ENCODE peak calls at places on chromosomes 1 and 21, in five cellular contexts. S is tibial nerve, B is H1, N is K562, L is upper lobe of left lung. U is an unnamed sample. For H3K4me1 and H3K27me3, the result is how much of the 10 kb centered on the place peaks cover.

GRCh38 chr1:36751525-36751924 is 268.8 kb upstream of the CSF3R start:
- DNase-seq in L (no peak), S (no peak), N (no peak), B (no peak), U (no peak)

GRCh38 chr1:195740862-195741261 is 867.4 kb downstream of the KCNT2 start:
- DNase-seq in L (no peak), N (no peak), B (no peak), S (no peak), U (no peak)

GRCh38 chr1:235783148-235783776 is 83.4 kb downstream of the LYST start:
- DNase-seq in B (no peak), S (no peak), L (no peak), N (peak), U (no peak)

GRCh38 chr1:69985901-69986439 is 219.4 kb downstream of the LRRC40 start:
- DNase-seq in N (no peak), S (no peak), L (no peak), B (no peak), U (no peak)

GRCh38 chr1:116910379-116911165 is 856 bp downstream of the PTGFRN start:
- DNase-seq in S (peak), N (peak), B (no peak), L (peak), U (peak)

GRCh38 chr1:8908388-8909151 is 30.1 kb upstream of the ENO1 start:
- DNase-seq in S (no peak), N (no peak), L (no peak), B (no peak), U (no peak)

GRCh38 chr1:86409416-86410021 is 13.4 kb upstream of the ODF2L start:
- DNase-seq in S (no peak), B (no peak), N (peak), L (no peak), U (no peak)

GRCh38 chr1:42806593-42806992 is 10.3 kb upstream of the ERMAP start:
- DNase-seq in B (no peak), S (no peak), L (no peak), N (no peak), U (no peak)

GRCh38 chr1:214551436-214552173 is at the start of gene PTPN14:
- DNase-seq in S (peak), N (no peak), L (peak), B (peak), U (peak)

GRCh38 chr1:201624741-201625646 is 86.1 kb downstream of the NAV1 start:
- DNase-seq in S (no peak), N (no peak), B (no peak), L (no peak), U (no peak)

GRCh38 chr21:44441581-44442265 is 13.6 kb upstream of the LRRC3 start:
- DNase-seq in B (no peak), L (peak), S (no peak), N (no peak), U (no peak)

GRCh38 chr1:68101829-68102228 is 51.4 kb upstream of the DIRAS3 start:
- DNase-seq in B (no peak), N (no peak), S (no peak), L (no peak), U (no peak)

GRCh38 chr1:175824079-175824478 is 80.7 kb upstream of the TNR start:
- DNase-seq in S (no peak), N (peak), L (no peak), B (peak), U (no peak)

GRCh38 chr1:172969611-172970010 is 81.1 kb downstream of the TNFSF18 start:
- DNase-seq in S (no peak), L (no peak), B (no peak), N (no peak), U (no peak)

GRCh38 chr1:39969048-39969447 is 14.1 kb downstream of the MFSD2A start:
- DNase-seq in B (no peak), N (no peak), S (no peak), L (no peak), U (no peak)

DNA sequence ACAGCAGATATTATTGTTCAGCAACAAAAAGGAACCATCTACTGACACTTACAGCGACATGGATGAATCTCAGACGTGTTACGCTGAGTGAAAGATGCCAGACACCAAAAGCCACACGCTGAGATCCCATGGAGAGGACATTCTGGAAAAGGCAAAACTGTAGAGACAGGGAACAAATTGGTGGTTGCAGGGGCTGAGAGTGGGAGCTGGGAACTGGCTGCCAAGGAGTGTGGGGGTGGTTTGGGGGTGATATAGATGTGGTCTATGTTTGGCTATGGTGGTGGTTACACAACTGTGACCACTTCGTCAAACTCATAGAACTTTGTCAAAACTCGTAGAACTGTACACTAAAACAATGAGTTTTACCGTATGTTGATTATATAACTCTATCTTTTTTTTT is 57.7 kb downstream of the RIPK4 start:
- DNase-seq in S (no peak), N (no peak), L (no peak), B (no peak), U (no peak)
- H3K4me1 ChIP-seq in S (under half), N (under half), L (under half), B (under half), U (under half)

DNA sequence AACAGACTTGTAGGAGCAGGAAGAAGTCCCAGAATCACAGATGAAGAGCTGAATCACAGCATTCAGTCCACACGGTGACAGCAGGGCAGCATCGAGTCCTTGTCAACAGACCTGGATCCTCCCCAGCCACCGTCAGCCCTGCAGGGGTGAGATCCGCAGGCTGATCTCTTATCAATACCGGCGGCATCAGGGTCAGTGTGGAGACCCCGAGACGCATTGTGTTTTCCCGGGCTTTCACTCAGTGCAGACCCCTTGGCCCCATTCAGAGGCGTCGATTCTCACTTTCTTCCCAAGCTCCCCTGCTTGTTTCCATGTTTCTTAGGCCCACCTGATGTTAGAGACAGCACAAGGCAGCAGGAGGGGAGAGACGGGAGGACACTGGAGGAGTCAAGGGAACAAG is 609.6 kb downstream of the PTPRU start:
- DNase-seq in N (no peak), B (no peak), L (no peak), S (no peak), U (no peak)
- H3K27me3 ChIP-seq in N (under half), B (under half), L (under half), S (under half), U (under half)

GRCh38 chr1:151995774-151996173 is 2.1 kb upstream of the S100A10 start:
- DNase-seq in S (no peak), N (no peak), B (no peak), L (no peak), U (no peak)

GRCh38 chr1:151993084-151993733 is 450 bp downstream of the S100A10 start:
- DNase-seq in B (no peak), S (no peak), N (no peak), L (no peak), U (peak)

GRCh38 chr1:151992345-151993083 is 1.1 kb downstream of the S100A10 start:
- DNase-seq in L (peak), N (peak), S (peak), B (peak), U (peak)

GRCh38 chr1:151994956-151995355 is 1.3 kb upstream of the S100A10 start:
- DNase-seq in L (no peak), B (no peak), S (no peak), N (no peak), U (no peak)

DNA sequence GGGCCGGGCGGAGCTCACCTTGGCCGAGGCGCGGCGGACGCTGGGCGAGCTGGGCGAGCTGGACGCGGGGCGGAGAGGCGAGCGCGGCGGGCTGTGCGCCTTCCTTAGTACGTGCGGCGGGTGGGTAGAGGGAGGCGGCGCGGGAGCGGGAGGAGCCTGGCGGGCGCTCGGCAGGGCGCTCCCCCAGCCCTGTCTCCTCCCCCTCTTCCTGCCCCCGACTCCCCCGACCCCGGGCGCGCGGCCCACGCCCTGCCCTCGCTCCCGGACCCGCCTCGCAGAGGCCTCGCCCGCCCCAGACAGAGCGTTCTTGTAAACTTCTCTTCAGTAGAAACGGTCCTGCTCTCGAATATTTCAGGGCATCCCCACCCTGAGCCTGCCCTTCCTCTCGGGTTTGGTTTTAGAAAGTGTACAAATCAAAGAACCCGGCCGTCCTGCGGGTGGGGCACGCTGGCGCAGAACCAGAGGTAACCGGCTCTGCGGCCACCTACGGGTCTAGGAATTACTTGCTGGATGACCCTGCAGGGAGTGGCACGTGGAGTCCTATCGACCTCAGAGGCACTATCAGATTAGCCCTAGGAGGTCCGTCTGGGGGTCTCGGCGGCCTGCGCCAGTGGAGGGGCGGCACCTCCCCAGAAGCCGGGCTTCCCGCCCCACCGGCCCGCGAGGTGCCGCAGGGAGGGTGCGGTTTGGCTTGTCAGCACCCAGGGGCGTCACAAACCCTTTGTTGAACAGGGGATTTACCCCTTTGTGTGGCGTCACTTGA is at the start of gene S100A10:
- DNase-seq in N (peak), S (peak), L (peak), B (no peak), U (peak)
- TF ChIP-seq EP300 in N (no peak), S (peak), L (peak), B (no peak), U (no peak)

GRCh38 chr1:226487921-226488320 is 60.6 kb upstream of the STUM start:
- DNase-seq in N (no peak), L (no peak), S (no peak), B (no peak), U (peak)
- H3K4me1 ChIP-seq in N (under half), L (under half), S (under half), B (under half), U (under half)